ENCODE peak calls at places on chromosomes 11 and 22, in seven cellular contexts. H, T, R, W, P, S and O are unnamed samples.
A peak's percentile ranks its signal among the peaks of the same experiment; 100 is the strongest.

GRCh38 chr11:11028017-11028692 is 170.3 kb upstream of the ZBED5 start:
- DNase-seq in S (peak; percentile 45), T (no peak), R (peak; percentile 60), H (no peak), P (peak; percentile 67), W (peak; percentile 59), O (peak; percentile 78)

GRCh38 chr22:30701872-30702271 is 7.2 kb downstream of the OSBP2 start:
- DNase-seq in W (peak; percentile 66), P (no peak), H (no peak), R (no peak), T (no peak), S (no peak), O (no peak)

GRCh38 chr22:48436201-48436931 is 1391.3 kb downstream of the BRD1 start:
- DNase-seq in T (no peak), W (no peak), R (no peak), P (no peak), H (no peak), S (no peak), O (no peak)

GRCh38 chr11:29125621-29126020 is 891.2 kb downstream of the KCNA4 start:
- DNase-seq in S (no peak), W (no peak), T (no peak), P (no peak), H (no peak), R (no peak), O (peak; percentile 4)

GRCh38 chr11:126589492-126589803 is 234.0 kb downstream of the ST3GAL4 start:
- DNase-seq in W (peak; percentile 23), T (no peak), H (no peak), R (no peak), P (no peak), S (no peak), O (no peak)

GRCh38 chr11:57432714-57433163 is 5.8 kb upstream of the SLC43A3 start:
- DNase-seq in W (peak; percentile 93), H (no peak), P (no peak), T (no peak), S (peak; percentile 25), R (no peak), O (peak; percentile 59)

GRCh38 chr22:27512283-27512761 is 289.2 kb downstream of the MN1 start:
- DNase-seq in W (peak; percentile 99), R (no peak), H (no peak), P (no peak), T (no peak), S (peak; percentile 68), O (peak; percentile 62)

GRCh38 chr11:59616396-59616982 is 915 bp upstream of the OSBP start:
- DNase-seq in P (no peak), S (no peak), R (no peak), T (no peak), W (no peak), H (no peak), O (no peak)

GRCh38 chr11:19988598-19988997 is 171.7 kb downstream of the DBX1 start:
- DNase-seq in R (no peak), H (no peak), T (no peak), P (no peak), W (peak; percentile 97), S (no peak), O (peak; percentile 44)

GRCh38 chr11:18698341-18699268 is at the start of gene TMEM86A:
- DNase-seq in T (no peak), W (peak; percentile 61), H (peak; percentile 87), P (peak; percentile 72), R (peak; percentile 89), S (peak; percentile 92), O (peak; percentile 97)

GRCh38 chr11:73233211-73233610 is 15.1 kb downstream of the P2RY2 start:
- DNase-seq in T (no peak), H (no peak), W (no peak), S (no peak), P (no peak), R (no peak), O (no peak)

GRCh38 chr11:116118138-116118470 is 613.9 kb upstream of the CADM1 start:
- DNase-seq in W (no peak), S (no peak), H (no peak), P (no peak), R (no peak), T (no peak), O (no peak)

GRCh38 chr11:1041936-1042608 is 5.6 kb upstream of the MUC6 start:
- DNase-seq in S (peak; percentile 76), R (no peak), W (no peak), H (no peak), T (no peak), P (no peak), O (peak; percentile 68)

GRCh38 chr11:73578786-73579185 is 19.1 kb downstream of the FAM168A start:
- DNase-seq in P (no peak), T (no peak), S (no peak), R (no peak), H (no peak), W (peak; percentile 20), O (no peak)

GRCh38 chr11:12842933-12843636 is 166.0 kb upstream of the RASSF10 start:
- DNase-seq in S (no peak), H (no peak), W (peak; percentile 91), P (no peak), T (no peak), R (no peak), O (peak; percentile 50)

GRCh38 chr11:58641326-58641725 is 18.9 kb downstream of the CNTF start:
- DNase-seq in P (no peak), T (no peak), R (no peak), S (no peak), W (no peak), H (no peak), O (no peak)